ENCODE peak calls at places on chromosome 17, in nine cellular contexts. One of them, this sample, is unnamed.

GRCh38 chr17:71792966-71793365 is 327.9 kb upstream of the SOX9 start:
- DNase-seq in aorta: no peak
- DNase-seq in ovary: no peak
- DNase-seq in CD4-positive, alpha-beta memory T cell: no peak
- DNase-seq in K562: no peak
- DNase-seq in neuronal stem cell: no peak
- DNase-seq in right cardiac atrium: no peak
- DNase-seq in left ventricle myocardium inferior: no peak
- DNase-seq in heart right ventricle: no peak
- DNase-seq in this sample: no peak

GRCh38 chr17:64992325-64992802 is 64.2 kb downstream of the GNA13 start:
- DNase-seq in aorta: no peak
- DNase-seq in ovary: no peak
- DNase-seq in CD4-positive, alpha-beta memory T cell: no peak
- DNase-seq in K562: no peak
- DNase-seq in neuronal stem cell: no peak
- DNase-seq in right cardiac atrium: no peak
- DNase-seq in left ventricle myocardium inferior: no peak
- DNase-seq in heart right ventricle: no peak
- DNase-seq in this sample: no peak

GRCh38 chr17:42153919-42154491 is 784 bp downstream of the RAB5C start:
- DNase-seq in aorta: no peak
- DNase-seq in ovary: no peak
- DNase-seq in CD4-positive, alpha-beta memory T cell: no peak
- DNase-seq in K562: peak; percentile 25
- DNase-seq in neuronal stem cell: no peak
- DNase-seq in right cardiac atrium: no peak
- DNase-seq in left ventricle myocardium inferior: no peak
- DNase-seq in heart right ventricle: no peak
- DNase-seq in this sample: no peak

GRCh38 chr17:75835315-75835987 is 8.8 kb downstream of the UNC13D start:
- DNase-seq in aorta: peak; percentile 77
- DNase-seq in ovary: no peak
- DNase-seq in CD4-positive, alpha-beta memory T cell: no peak
- DNase-seq in K562: peak; percentile 62
- DNase-seq in neuronal stem cell: no peak
- DNase-seq in right cardiac atrium: peak; percentile 69
- DNase-seq in left ventricle myocardium inferior: no peak
- DNase-seq in heart right ventricle: no peak
- DNase-seq in this sample: no peak

GRCh38 chr17:74117087-74117486 is 86.4 kb upstream of the RPL38 start:
- DNase-seq in aorta: no peak
- DNase-seq in ovary: no peak
- DNase-seq in CD4-positive, alpha-beta memory T cell: no peak
- DNase-seq in K562: no peak
- DNase-seq in neuronal stem cell: no peak
- DNase-seq in right cardiac atrium: no peak
- DNase-seq in left ventricle myocardium inferior: no peak
- DNase-seq in heart right ventricle: no peak
- DNase-seq in this sample: no peak

GRCh38 chr17:15263206-15263579 is 1.9 kb downstream of the PMP22 start:
- DNase-seq in aorta: peak; percentile 95
- DNase-seq in ovary: peak; percentile 86
- DNase-seq in CD4-positive, alpha-beta memory T cell: no peak
- DNase-seq in K562: no peak
- DNase-seq in neuronal stem cell: peak; percentile 33
- DNase-seq in right cardiac atrium: peak; percentile 97
- DNase-seq in left ventricle myocardium inferior: peak; percentile 90
- DNase-seq in heart right ventricle: peak; percentile 91
- DNase-seq in this sample: peak; percentile 64

GRCh38 chr17:38511126-38512108 is 83.2 kb downstream of the ARHGAP23 start:
- DNase-seq in aorta: no peak
- DNase-seq in ovary: peak; percentile 37
- DNase-seq in CD4-positive, alpha-beta memory T cell: no peak
- DNase-seq in K562: no peak
- DNase-seq in neuronal stem cell: no peak
- DNase-seq in right cardiac atrium: no peak
- DNase-seq in left ventricle myocardium inferior: no peak
- DNase-seq in heart right ventricle: no peak
- DNase-seq in this sample: no peak

GRCh38 chr17:17111401-17112393 is 69.4 kb downstream of the MPRIP start:
- DNase-seq in aorta: no peak
- DNase-seq in ovary: no peak
- DNase-seq in CD4-positive, alpha-beta memory T cell: no peak
- DNase-seq in K562: no peak
- DNase-seq in neuronal stem cell: no peak
- DNase-seq in right cardiac atrium: peak; percentile 30
- DNase-seq in left ventricle myocardium inferior: peak; percentile 13
- DNase-seq in heart right ventricle: no peak
- DNase-seq in this sample: no peak

GRCh38 chr17:15475620-15476354 is 8.4 kb upstream of the CDRT4 start:
- DNase-seq in aorta: no peak
- DNase-seq in ovary: no peak
- DNase-seq in CD4-positive, alpha-beta memory T cell: no peak
- DNase-seq in K562: no peak
- DNase-seq in neuronal stem cell: no peak
- DNase-seq in right cardiac atrium: no peak
- DNase-seq in left ventricle myocardium inferior: no peak
- DNase-seq in heart right ventricle: no peak
- DNase-seq in this sample: no peak

GRCh38 chr17:39404542-39405378 is 3.3 kb upstream of the FBXL20 start:
- DNase-seq in aorta: no peak
- DNase-seq in ovary: no peak
- DNase-seq in CD4-positive, alpha-beta memory T cell: no peak
- DNase-seq in K562: peak; percentile 26
- DNase-seq in neuronal stem cell: no peak
- DNase-seq in right cardiac atrium: no peak
- DNase-seq in left ventricle myocardium inferior: no peak
- DNase-seq in heart right ventricle: no peak
- DNase-seq in this sample: no peak

GRCh38 chr17:16584273-16584995 is 15.4 kb upstream of the ZNF287 start:
- DNase-seq in aorta: peak; percentile 98
- DNase-seq in ovary: peak; percentile 89
- DNase-seq in CD4-positive, alpha-beta memory T cell: peak; percentile 92
- DNase-seq in K562: peak; percentile 78
- DNase-seq in neuronal stem cell: peak; percentile 78
- DNase-seq in right cardiac atrium: peak; percentile 98
- DNase-seq in left ventricle myocardium inferior: peak; percentile 94
- DNase-seq in heart right ventricle: peak; percentile 95
- DNase-seq in this sample: peak; percentile 96

GRCh38 chr17:56624315-56624714 is 30.8 kb downstream of the NOG start:
- DNase-seq in aorta: no peak
- DNase-seq in ovary: no peak
- DNase-seq in CD4-positive, alpha-beta memory T cell: no peak
- DNase-seq in K562: no peak
- DNase-seq in neuronal stem cell: no peak
- DNase-seq in right cardiac atrium: no peak
- DNase-seq in left ventricle myocardium inferior: no peak
- DNase-seq in heart right ventricle: no peak
- DNase-seq in this sample: no peak

GRCh38 chr17:16442594-16443389 is 27.4 kb downstream of the TRPV2 start:
- DNase-seq in aorta: no peak
- DNase-seq in ovary: no peak
- DNase-seq in CD4-positive, alpha-beta memory T cell: no peak
- DNase-seq in K562: no peak
- DNase-seq in neuronal stem cell: no peak
- DNase-seq in right cardiac atrium: no peak
- DNase-seq in left ventricle myocardium inferior: no peak
- DNase-seq in heart right ventricle: no peak
- DNase-seq in this sample: no peak

GRCh38 chr17:47942568-47942967 is 1.2 kb downstream of the PNPO start:
- DNase-seq in aorta: no peak
- DNase-seq in ovary: no peak
- DNase-seq in CD4-positive, alpha-beta memory T cell: no peak
- DNase-seq in K562: no peak
- DNase-seq in neuronal stem cell: no peak
- DNase-seq in right cardiac atrium: no peak
- DNase-seq in left ventricle myocardium inferior: no peak
- DNase-seq in heart right ventricle: no peak
- DNase-seq in this sample: no peak
- H3K4me1 ChIP-seq in aorta: no peaks in the 10 kb centered on the region
- H3K4me1 ChIP-seq in ovary: peaks cover 6% of the 10 kb centered on the region
- H3K4me1 ChIP-seq in CD4-positive, alpha-beta memory T cell: peaks cover 35% of the 10 kb centered on the region
- H3K4me1 ChIP-seq in K562: peaks cover 26% of the 10 kb centered on the region
- H3K4me1 ChIP-seq in neuronal stem cell: peaks cover 4% of the 10 kb centered on the region
- H3K4me1 ChIP-seq in right cardiac atrium: peaks cover 3% of the 10 kb centered on the region
- H3K4me1 ChIP-seq in left ventricle myocardium inferior: peaks cover 58% of the 10 kb centered on the region
- H3K4me1 ChIP-seq in heart right ventricle: peaks cover 46% of the 10 kb centered on the region
- H3K4me1 ChIP-seq in this sample: peaks cover 25% of the 10 kb centered on the region

DNA sequence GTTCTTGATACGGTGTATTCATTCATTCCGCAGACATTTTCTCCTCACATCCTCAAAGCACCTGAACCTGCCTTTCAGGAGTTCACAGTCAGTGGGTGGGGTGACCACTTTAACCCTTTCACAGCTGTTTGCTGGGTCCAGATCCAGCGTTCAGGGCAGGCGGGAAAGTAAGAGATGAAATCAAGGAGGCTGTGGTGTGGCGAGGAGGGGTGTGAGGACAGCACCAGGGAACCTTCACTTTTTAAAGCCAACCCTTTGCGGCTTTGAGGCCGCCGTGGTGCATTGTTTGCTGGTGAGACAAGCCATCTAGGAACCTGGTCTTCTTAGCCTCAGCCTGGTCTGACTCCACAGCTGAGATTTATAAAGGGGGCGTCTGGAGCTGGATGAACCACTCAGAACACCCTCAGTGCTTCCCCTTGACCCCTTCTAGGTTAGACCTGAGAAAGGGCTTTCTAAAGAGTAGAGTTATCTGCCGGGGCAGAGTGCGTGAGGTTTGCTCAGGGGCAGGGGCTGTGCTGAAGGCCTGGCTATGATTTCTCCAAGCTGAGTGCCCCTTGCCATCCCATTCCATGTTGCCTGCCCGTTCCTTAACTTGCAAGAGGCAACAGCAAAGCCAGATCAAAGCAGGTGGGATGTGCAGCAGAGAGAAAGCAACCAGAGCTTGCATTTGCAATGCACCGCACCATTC is 933 bp downstream of the CCR7 start:
- DNase-seq in aorta: peak; percentile 69
- DNase-seq in ovary: no peak
- DNase-seq in CD4-positive, alpha-beta memory T cell: peak; percentile 52
- DNase-seq in K562: no peak
- DNase-seq in neuronal stem cell: no peak
- DNase-seq in right cardiac atrium: no peak
- DNase-seq in left ventricle myocardium inferior: no peak
- DNase-seq in heart right ventricle: no peak
- DNase-seq in this sample: no peak
- H3K4me1 ChIP-seq in aorta: no peaks in the 10 kb centered on the region
- H3K4me1 ChIP-seq in ovary: peaks cover 7% of the 10 kb centered on the region
- H3K4me1 ChIP-seq in CD4-positive, alpha-beta memory T cell: peaks cover 79% of the 10 kb centered on the region
- H3K4me1 ChIP-seq in K562: peaks cover 24% of the 10 kb centered on the region
- H3K4me1 ChIP-seq in neuronal stem cell: peaks cover 2% of the 10 kb centered on the region
- H3K4me1 ChIP-seq in right cardiac atrium: peaks cover 3% of the 10 kb centered on the region
- H3K4me1 ChIP-seq in left ventricle myocardium inferior: peaks cover 18% of the 10 kb centered on the region
- H3K4me1 ChIP-seq in heart right ventricle: peaks cover 14% of the 10 kb centered on the region
- H3K4me1 ChIP-seq in this sample: peaks cover 3% of the 10 kb centered on the region

GRCh38 chr17:83114706-83115105 is 35.3 kb downstream of the METRNL start:
- DNase-seq in aorta: no peak
- DNase-seq in ovary: no peak
- DNase-seq in CD4-positive, alpha-beta memory T cell: no peak
- DNase-seq in K562: no peak
- DNase-seq in neuronal stem cell: no peak
- DNase-seq in right cardiac atrium: peak; percentile 25
- DNase-seq in left ventricle myocardium inferior: no peak
- DNase-seq in heart right ventricle: no peak
- DNase-seq in this sample: no peak
- H3K4me1 ChIP-seq in aorta: no peaks in the 10 kb centered on the region
- H3K4me1 ChIP-seq in ovary: peaks cover 14% of the 10 kb centered on the region
- H3K4me1 ChIP-seq in CD4-positive, alpha-beta memory T cell: no peaks in the 10 kb centered on the region
- H3K4me1 ChIP-seq in K562: peaks cover 17% of the 10 kb centered on the region
- H3K4me1 ChIP-seq in neuronal stem cell: peaks cover 4% of the 10 kb centered on the region
- H3K4me1 ChIP-seq in right cardiac atrium: peaks cover 2% of the 10 kb centered on the region
- H3K4me1 ChIP-seq in left ventricle myocardium inferior: peaks cover 32% of the 10 kb centered on the region
- H3K4me1 ChIP-seq in heart right ventricle: peaks cover 29% of the 10 kb centered on the region
- H3K4me1 ChIP-seq in this sample: no peaks in the 10 kb centered on the region

DNA sequence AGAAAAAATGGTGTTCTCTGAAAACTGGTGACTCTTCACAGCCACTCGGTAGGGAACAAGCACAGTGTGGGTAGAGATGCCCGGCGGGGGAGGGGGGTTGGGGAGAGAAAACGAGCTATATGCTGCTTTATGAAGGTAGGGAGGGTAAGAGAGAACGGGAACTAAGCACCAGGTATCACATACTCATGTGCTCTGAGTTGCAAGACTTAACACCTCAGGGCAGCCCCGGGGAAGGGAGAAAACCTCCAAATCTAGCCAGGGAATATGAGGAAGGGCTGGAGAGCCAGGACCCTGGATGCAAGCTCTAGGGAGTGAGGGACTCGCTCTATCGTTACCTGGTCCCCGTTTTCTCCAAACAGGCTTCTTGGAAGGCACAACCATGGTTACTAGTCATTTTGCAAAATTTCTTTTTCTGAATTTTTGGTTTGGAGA is 35.3 kb downstream of the HIC1 start:
- DNase-seq in aorta: no peak
- DNase-seq in ovary: no peak
- DNase-seq in CD4-positive, alpha-beta memory T cell: no peak
- DNase-seq in K562: no peak
- DNase-seq in neuronal stem cell: no peak
- DNase-seq in right cardiac atrium: no peak
- DNase-seq in left ventricle myocardium inferior: no peak
- DNase-seq in heart right ventricle: no peak
- DNase-seq in this sample: no peak
- H3K4me1 ChIP-seq in aorta: peaks cover 1% of the 10 kb centered on the region
- H3K4me1 ChIP-seq in ovary: peaks cover 12% of the 10 kb centered on the region
- H3K4me1 ChIP-seq in CD4-positive, alpha-beta memory T cell: peaks cover 50% of the 10 kb centered on the region
- H3K4me1 ChIP-seq in K562: peaks cover 29% of the 10 kb centered on the region
- H3K4me1 ChIP-seq in neuronal stem cell: peaks cover 6% of the 10 kb centered on the region
- H3K4me1 ChIP-seq in right cardiac atrium: peaks cover 40% of the 10 kb centered on the region
- H3K4me1 ChIP-seq in left ventricle myocardium inferior: peaks cover 98% of the 10 kb centered on the region
- H3K4me1 ChIP-seq in heart right ventricle: peaks cover 80% of the 10 kb centered on the region
- H3K4me1 ChIP-seq in this sample: peaks cover 6% of the 10 kb centered on the region

GRCh38 chr17:55417411-55418268 is 4.0 kb downstream of the MMD start:
- DNase-seq in aorta: no peak
- DNase-seq in ovary: no peak
- DNase-seq in CD4-positive, alpha-beta memory T cell: no peak
- DNase-seq in K562: no peak
- DNase-seq in neuronal stem cell: no peak
- DNase-seq in right cardiac atrium: no peak
- DNase-seq in left ventricle myocardium inferior: no peak
- DNase-seq in heart right ventricle: no peak
- DNase-seq in this sample: no peak
- H3K4me1 ChIP-seq in aorta: no peaks in the 10 kb centered on the region
- H3K4me1 ChIP-seq in ovary: no peaks in the 10 kb centered on the region
- H3K4me1 ChIP-seq in CD4-positive, alpha-beta memory T cell: peaks cover 20% of the 10 kb centered on the region
- H3K4me1 ChIP-seq in K562: peaks cover 11% of the 10 kb centered on the region
- H3K4me1 ChIP-seq in neuronal stem cell: peaks cover 5% of the 10 kb centered on the region
- H3K4me1 ChIP-seq in right cardiac atrium: peaks cover 7% of the 10 kb centered on the region
- H3K4me1 ChIP-seq in left ventricle myocardium inferior: peaks cover 63% of the 10 kb centered on the region
- H3K4me1 ChIP-seq in heart right ventricle: peaks cover 57% of the 10 kb centered on the region
- H3K4me1 ChIP-seq in this sample: no peaks in the 10 kb centered on the region

DNA sequence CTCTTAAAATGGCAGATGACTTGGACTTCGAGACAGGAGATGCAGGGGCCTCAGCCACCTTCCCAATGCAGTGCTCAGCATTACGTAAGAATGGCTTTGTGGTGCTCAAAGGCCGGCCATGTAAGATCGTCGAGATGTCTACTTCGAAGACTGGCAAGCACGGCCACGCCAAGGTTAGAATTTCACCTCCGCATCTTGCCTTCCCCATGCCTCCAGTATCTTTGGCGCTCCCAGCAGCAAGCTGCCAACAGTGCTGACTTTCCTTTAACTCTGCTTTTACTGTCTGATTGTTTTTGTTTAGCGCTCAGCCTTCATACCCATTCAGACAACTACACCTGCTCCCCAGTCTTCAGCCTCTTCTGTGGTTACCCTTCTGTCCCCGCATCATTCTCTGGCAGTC is 2.2 kb downstream of the EIF5A start:
- DNase-seq in aorta: no peak
- DNase-seq in ovary: no peak
- DNase-seq in CD4-positive, alpha-beta memory T cell: no peak
- DNase-seq in K562: no peak
- DNase-seq in neuronal stem cell: no peak
- DNase-seq in right cardiac atrium: no peak
- DNase-seq in left ventricle myocardium inferior: no peak
- DNase-seq in heart right ventricle: no peak
- DNase-seq in this sample: no peak
- H3K4me1 ChIP-seq in aorta: no peaks in the 10 kb centered on the region
- H3K4me1 ChIP-seq in ovary: peaks cover 13% of the 10 kb centered on the region
- H3K4me1 ChIP-seq in CD4-positive, alpha-beta memory T cell: peaks cover 58% of the 10 kb centered on the region
- H3K4me1 ChIP-seq in K562: peaks cover 23% of the 10 kb centered on the region
- H3K4me1 ChIP-seq in neuronal stem cell: peaks cover 8% of the 10 kb centered on the region
- H3K4me1 ChIP-seq in right cardiac atrium: peaks cover 6% of the 10 kb centered on the region
- H3K4me1 ChIP-seq in left ventricle myocardium inferior: peaks cover 76% of the 10 kb centered on the region
- H3K4me1 ChIP-seq in heart right ventricle: peaks cover 63% of the 10 kb centered on the region
- H3K4me1 ChIP-seq in this sample: peaks cover 24% of the 10 kb centered on the region

This sample was measured in pancreas.